ENCODE peak calls at places on chromosomes 2 and 18, in four cellular contexts. D, B, J and I are unnamed samples.

GRCh38 chr2:121596221-121597080 is 52.8 kb downstream of the CLASP1 start:
- DNase-seq in D (peak; percentile 5), B (peak; percentile 66), J (no peak), I (peak; percentile 11)

GRCh38 chr2:160909781-160910242 is 250.4 kb upstream of the TANK start:
- DNase-seq in D (no peak), B (no peak), J (no peak), I (no peak)

GRCh38 chr18:26091047-26091630 is 726 bp upstream of the SS18 start:
- DNase-seq in D (peak; percentile 13), B (no peak), J (no peak), I (no peak)

GRCh38 chr2:8115451-8115850 is 566.4 kb upstream of the ID2 start:
- DNase-seq in D (no peak), B (no peak), J (no peak), I (no peak)

GRCh38 chr2:121907905-121908304 is 152.5 kb downstream of the TSN start:
- DNase-seq in D (no peak), B (no peak), J (no peak), I (no peak)

GRCh38 chr2:42933824-42934254 is 141.5 kb upstream of the HAAO start:
- DNase-seq in D (no peak), B (no peak), J (peak; percentile 24), I (no peak)

GRCh38 chr2:29526587-29527586 is 394.5 kb downstream of the ALK start:
- DNase-seq in D (no peak), B (no peak), J (no peak), I (no peak)

GRCh38 chr2:54522624-54523281 is 66.6 kb downstream of the SPTBN1 start:
- DNase-seq in D (no peak), B (peak; percentile 67), J (peak; percentile 66), I (no peak)

GRCh38 chr2:36572054-36572751 is 25.8 kb downstream of the FEZ2 start:
- DNase-seq in D (no peak), B (no peak), J (no peak), I (no peak)

GRCh38 chr2:74886251-74886650 is 52.3 kb downstream of the HK2 start:
- DNase-seq in D (no peak), B (no peak), J (no peak), I (no peak)

GRCh38 chr2:152189622-152190495 is 14.3 kb upstream of the STAM2 start:
- DNase-seq in D (peak; percentile 28), B (peak; percentile 88), J (no peak), I (peak; percentile 30)

GRCh38 chr2:95206086-95206485 is 1.2 kb upstream of the ZNF892 start:
- DNase-seq in D (no peak), B (no peak), J (no peak), I (no peak)

GRCh38 chr2:200602584-200602983 is 16.8 kb downstream of the AOX1 start:
- DNase-seq in D (no peak), B (no peak), J (no peak), I (no peak)

GRCh38 chr2:66830881-66831280 is 396.0 kb downstream of the MEIS1 start:
- DNase-seq in D (no peak), B (no peak), J (no peak), I (no peak)

GRCh38 chr2:240569523-240569997 is 1.3 kb downstream of the RNPEPL1 start:
- DNase-seq in D (no peak), B (no peak), J (peak; percentile 42), I (no peak)

GRCh38 chr2:20584045-20584636 is 66.8 kb downstream of the HS1BP3 start:
- DNase-seq in D (no peak), B (no peak), J (no peak), I (peak; percentile 55)

GRCh38 chr2:226514895-226515294 is 284.7 kb downstream of the IRS1 start:
- DNase-seq in D (peak; percentile 1), B (no peak), J (no peak), I (no peak)

GRCh38 chr18:76823574-76823973 is 1.2 kb downstream of the ZNF236 start:
- DNase-seq in D (no peak), B (no peak), J (peak; percentile 56), I (no peak)

GRCh38 chr2:235773188-235773928 is 279.5 kb downstream of the AGAP1 start:
- DNase-seq in D (no peak), B (no peak), J (no peak), I (no peak)

GRCh38 chr2:207505728-207506127 is 24.0 kb upstream of the CREB1 start:
- DNase-seq in D (peak; percentile 63), B (peak; percentile 81), J (no peak), I (no peak)

GRCh38 chr2:18885457-18885856 is 296.1 kb upstream of the NT5C1B start:
- DNase-seq in D (no peak), B (no peak), J (no peak), I (no peak)

GRCh38 chr2:195601361-195601760 is 55.7 kb upstream of the SLC39A10 start:
- DNase-seq in D (no peak), B (no peak), J (no peak), I (no peak)

GRCh38 chr2:31404302-31404701 is 10.2 kb downstream of the XDH start:
- DNase-seq in D (no peak), B (no peak), J (no peak), I (no peak)

GRCh38 chr2:26519396-26519991 is 41.6 kb upstream of the OTOF start:
- DNase-seq in D (no peak), B (no peak), J (no peak), I (no peak)

GRCh38 chr18:13500891-13501887 is 225.2 kb downstream of the FAM210A start:
- DNase-seq in D (peak; percentile 27), B (peak; percentile 63), J (no peak), I (no peak)

GRCh38 chr2:220129427-220129826 is 502.0 kb downstream of the SLC4A3 start:
- DNase-seq in D (no peak), B (no peak), J (no peak), I (no peak)

GRCh38 chr2:127637725-127638252 is 8.2 kb upstream of the GPR17 start:
- DNase-seq in D (no peak), B (peak; percentile 74), J (no peak), I (peak; percentile 35)

GRCh38 chr2:86064006-86064405 is 41.7 kb downstream of the POLR1A start:
- DNase-seq in D (peak; percentile 64), B (no peak), J (no peak), I (no peak)

GRCh38 chr2:217599906-217600305 is 402.9 kb downstream of the TNS1 start:
- DNase-seq in D (no peak), B (no peak), J (no peak), I (no peak)

GRCh38 chr18:10401930-10402329 is 52.5 kb upstream of the APCDD1 start:
- DNase-seq in D (no peak), B (no peak), J (no peak), I (no peak)

GRCh38 chr18:10401489-10401888 is 52.9 kb upstream of the APCDD1 start:
- DNase-seq in D (no peak), B (no peak), J (no peak), I (no peak)

GRCh38 chr18:10404148-10404547 is 50.3 kb upstream of the APCDD1 start:
- DNase-seq in D (no peak), B (no peak), J (no peak), I (no peak)

GRCh38 chr18:10403675-10404074 is 50.8 kb upstream of the APCDD1 start:
- DNase-seq in D (no peak), B (no peak), J (no peak), I (no peak)

DNA sequence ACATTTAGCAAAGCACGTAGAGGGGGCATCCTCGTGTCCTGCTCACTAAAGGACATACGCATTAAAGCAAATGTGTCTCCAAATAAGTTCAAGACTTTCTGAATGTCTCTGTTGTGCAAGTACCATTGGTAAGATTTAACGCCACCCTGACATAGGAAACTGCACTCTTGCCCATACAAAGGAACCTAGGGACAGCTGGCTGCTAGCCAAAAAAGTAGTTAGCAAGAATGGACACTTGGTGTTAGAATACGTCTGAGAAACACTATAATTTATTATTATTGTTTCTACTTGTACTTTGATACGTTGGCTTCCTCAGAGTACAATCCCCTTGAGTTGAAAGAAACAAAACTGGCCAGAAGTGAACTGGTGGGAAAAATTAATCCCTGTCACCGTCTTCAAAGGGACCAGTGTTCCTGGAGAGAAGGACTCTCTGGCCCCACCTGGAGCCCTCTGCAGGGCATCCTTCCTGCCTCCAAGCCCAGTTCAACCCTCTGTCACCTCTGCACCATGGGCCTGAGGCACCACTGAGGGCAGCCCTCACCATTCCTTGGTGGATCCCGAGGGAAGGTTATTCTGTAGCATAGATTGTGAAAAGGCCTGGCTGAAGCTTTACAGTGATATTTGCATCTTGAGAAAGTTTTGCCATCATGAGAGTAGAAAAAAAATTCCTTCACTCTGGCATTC is 51.4 kb upstream of the APCDD1 start:
- DNase-seq in D (no peak), B (no peak), J (no peak), I (no peak)
- TF ChIP-seq CTCF in D (no peak), B (no peak), J (no peak), I (no peak)

GRCh38 chr2:28439763-28440162 is 47.1 kb downstream of the FOSL2 start:
- DNase-seq in D (no peak), B (no peak), J (no peak), I (no peak)

GRCh38 chr2:28437142-28437835 is 44.6 kb downstream of the FOSL2 start:
- DNase-seq in D (no peak), B (no peak), J (peak; percentile 90), I (no peak)

GRCh38 chr2:28438532-28439063 is 45.9 kb downstream of the FOSL2 start:
- DNase-seq in D (no peak), B (no peak), J (no peak), I (no peak)

GRCh38 chr2:28437918-28438317 is 45.3 kb downstream of the FOSL2 start:
- DNase-seq in D (no peak), B (no peak), J (peak; percentile 53), I (no peak)

GRCh38 chr2:28439127-28439526 is 46.5 kb downstream of the FOSL2 start:
- DNase-seq in D (no peak), B (no peak), J (no peak), I (no peak)
- TF ChIP-seq CTCF in D (no peak), B (no peak), J (no peak), I (no peak)

DNA sequence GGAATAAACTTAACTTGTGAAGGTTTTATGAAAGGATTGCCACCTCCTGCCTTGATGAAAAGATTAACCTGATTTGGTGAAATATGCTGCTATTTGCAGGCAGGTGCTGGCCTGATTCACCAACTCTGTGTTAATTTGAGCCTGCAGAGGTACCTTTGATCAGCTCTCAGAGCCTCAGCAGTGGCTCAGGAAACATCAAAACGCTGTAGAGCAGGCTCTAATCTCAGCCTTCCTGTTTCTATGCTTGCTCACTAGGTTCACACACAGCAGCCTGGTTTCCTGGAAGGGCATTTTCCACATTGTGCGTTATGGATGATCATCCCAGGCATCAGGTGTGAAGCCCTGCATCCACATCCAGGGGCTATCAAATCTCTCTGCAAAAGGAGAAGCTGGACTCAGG is 16.9 kb downstream of the TGIF1 start:
- DNase-seq in D (no peak), B (no peak), J (no peak), I (no peak)
- TF ChIP-seq CTCF in D (no peak), B (no peak), J (no peak), I (no peak)

GRCh38 chr2:84946204-84947009 is 24.6 kb upstream of the KCMF1 start:
- DNase-seq in D (no peak), B (peak; percentile 67), J (peak; percentile 74), I (no peak)
- TF ChIP-seq CTCF in D (no peak), B (no peak), J (no peak), I (peak; percentile 3)